ENCODE peak calls at places on chromosome 6, in four cellular contexts. W is right lobe of liver, M is NCI-H1436, I is T-helper 1 cell. Z is an unnamed sample.

GRCh38 chr6:54020311-54020710 is 90.9 kb upstream of the MLIP start:
- DNase-seq in W (no peak), M (no peak), I (no peak), Z (no peak)

GRCh38 chr6:121064345-121064744 is 269.9 kb downstream of the TBC1D32 start:
- DNase-seq in W (no peak), M (no peak), I (no peak), Z (no peak)

GRCh38 chr6:44826277-44826676 is 438.8 kb downstream of the CDC5L start:
- DNase-seq in W (no peak), M (no peak), I (no peak), Z (no peak)

GRCh38 chr6:17385660-17386059 is 7.7 kb upstream of the CAP2 start:
- DNase-seq in W (no peak), M (no peak), I (no peak), Z (no peak)

GRCh38 chr6:131867744-131868143 is 59.9 kb downstream of the ENPP1 start:
- DNase-seq in W (no peak), M (no peak), I (no peak), Z (no peak)

GRCh38 chr6:126285871-126286270 is 54.0 kb upstream of the CENPW start:
- DNase-seq in W (no peak), M (no peak), I (no peak), Z (no peak)

GRCh38 chr6:125598422-125598821 is 151.0 kb upstream of the HEY2 start:
- DNase-seq in W (no peak), M (no peak), I (no peak), Z (peak; percentile 84)

GRCh38 chr6:33816911-33817310 is 13.1 kb upstream of the MLN start:
- DNase-seq in W (no peak), M (no peak), I (no peak), Z (peak; percentile 21)

GRCh38 chr6:37993596-37993995 is 174.1 kb downstream of the ZFAND3 start:
- DNase-seq in W (no peak), M (no peak), I (no peak), Z (no peak)

GRCh38 chr6:169866668-169867521 is 115.5 kb downstream of the ERMARD start:
- DNase-seq in W (no peak), M (no peak), I (no peak), Z (no peak)

GRCh38 chr6:116764961-116765841 is at the start of gene FAM162B:
- DNase-seq in W (peak; percentile 43), M (no peak), I (no peak), Z (peak; percentile 45)

GRCh38 chr6:114142256-114142655 is 171.3 kb upstream of the HDAC2 start:
- DNase-seq in W (no peak), M (no peak), I (no peak), Z (no peak)

GRCh38 chr6:75633045-75633444 is 31.4 kb downstream of the SENP6 start:
- DNase-seq in W (no peak), M (no peak), I (no peak), Z (no peak)

GRCh38 chr6:155158044-155158843 is 105.6 kb upstream of the CLDN20 start:
- DNase-seq in W (no peak), M (no peak), I (no peak), Z (no peak)

GRCh38 chr6:14211596-14211961 is 94.0 kb downstream of the CD83 start:
- DNase-seq in W (peak; percentile 61), M (no peak), I (no peak), Z (peak; percentile 68)

GRCh38 chr6:11094411-11094851 is 797 bp downstream of the SMIM13 start:
- DNase-seq in W (peak; percentile 71), M (no peak), I (peak; percentile 21), Z (peak; percentile 58)

GRCh38 chr6:15264902-15265761 is 19.3 kb downstream of the JARID2 start:
- DNase-seq in W (no peak), M (no peak), I (no peak), Z (peak; percentile 46)

GRCh38 chr6:44514085-44514484 is 126.6 kb downstream of the CDC5L start:
- DNase-seq in W (no peak), M (no peak), I (no peak), Z (no peak)

Z was measured in lower lobe of right lung.